ENCODE peak calls at places on chromosomes 2 and 18, in six cellular contexts. Q is heart right ventricle; C is GM12878; D is CD4-positive, alpha-beta T cell; L is CD8-positive, alpha-beta memory T cell; W is brain microvascular endothelial cell. A is an unnamed sample.

GRCh38 chr2:197846789-197847188 is 42.4 kb downstream of the PLCL1 start:
- DNase-seq in Q (no peak), W (no peak), D (no peak), L (no peak), C (no peak), A (no peak)

GRCh38 chr2:3078684-3079083 is 298.9 kb downstream of the EIPR1 start:
- DNase-seq in Q (no peak), D (no peak), L (no peak), C (no peak), W (no peak), A (no peak)

GRCh38 chr18:25832008-25832604 is 258.3 kb downstream of the SS18 start:
- DNase-seq in Q (peak; percentile 59), W (peak; percentile 71), C (no peak), L (no peak), D (no peak), A (peak; percentile 43)

GRCh38 chr18:9081940-9082339 is 20.6 kb upstream of the NDUFV2 start:
- DNase-seq in L (no peak), C (no peak), D (no peak), W (no peak), Q (no peak), A (no peak)

GRCh38 chr2:207802650-207803049 is 32.9 kb upstream of the FZD5 start:
- DNase-seq in L (no peak), Q (no peak), C (no peak), D (no peak), W (no peak), A (no peak)

GRCh38 chr2:235268535-235268934 is 225.3 kb upstream of the AGAP1 start:
- DNase-seq in C (no peak), D (no peak), W (no peak), L (no peak), Q (no peak), A (no peak)

GRCh38 chr2:11566383-11566782 is 32.5 kb downstream of the GREB1 start:
- DNase-seq in L (no peak), Q (no peak), W (no peak), D (no peak), C (no peak), A (no peak)

GRCh38 chr2:238299803-238300202 is 11.4 kb upstream of the PER2 start:
- DNase-seq in D (no peak), C (no peak), W (no peak), Q (no peak), L (no peak), A (no peak)

GRCh38 chr2:225184948-225185347 is 142.7 kb upstream of the DOCK10 start:
- DNase-seq in W (no peak), L (no peak), Q (no peak), C (no peak), D (no peak), A (no peak)

DNA sequence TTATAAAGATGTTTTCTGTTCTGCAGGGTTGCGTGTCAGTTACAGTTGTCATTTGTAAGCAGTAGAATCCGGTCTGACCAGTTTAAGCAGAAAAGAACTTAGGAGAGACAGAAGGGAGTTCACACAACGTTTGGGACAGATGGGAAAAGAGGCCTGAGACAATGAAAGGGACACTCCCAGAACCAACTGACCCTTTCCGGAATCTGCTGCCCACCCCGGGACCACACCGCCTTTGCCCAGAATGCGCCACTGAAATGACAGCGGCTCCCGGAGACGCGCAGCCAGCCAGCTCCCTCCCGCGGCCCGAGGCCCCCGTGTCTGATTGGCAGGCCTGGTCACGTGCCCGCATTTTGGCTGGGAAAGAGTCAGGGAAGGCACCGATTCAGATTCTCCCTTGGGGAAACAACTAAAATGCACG is 244.6 kb downstream of the BCL2 start:
- DNase-seq in C (no peak), L (peak; percentile 44), W (peak; percentile 45), Q (peak; percentile 78), D (peak; percentile 41), A (peak; percentile 53)
- H3K27ac ChIP-seq in C (peak overlapping the region; percentile 60), L (no peak overlapping the region), W (no peak overlapping the region), Q (peak overlapping the region; percentile 68), D (no peak overlapping the region), A (no peak overlapping the region)

GRCh38 chr18:12373032-12373770 is 3.8 kb downstream of the AFG3L2 start:
- DNase-seq in W (peak; percentile 32), C (no peak), D (no peak), Q (no peak), L (no peak), A (no peak)
- H3K27ac ChIP-seq in W (peak overlapping the region; percentile 1), C (no peak overlapping the region), D (no peak overlapping the region), Q (peak overlapping the region; percentile 97), L (no peak overlapping the region), A (no peak overlapping the region)

DNA sequence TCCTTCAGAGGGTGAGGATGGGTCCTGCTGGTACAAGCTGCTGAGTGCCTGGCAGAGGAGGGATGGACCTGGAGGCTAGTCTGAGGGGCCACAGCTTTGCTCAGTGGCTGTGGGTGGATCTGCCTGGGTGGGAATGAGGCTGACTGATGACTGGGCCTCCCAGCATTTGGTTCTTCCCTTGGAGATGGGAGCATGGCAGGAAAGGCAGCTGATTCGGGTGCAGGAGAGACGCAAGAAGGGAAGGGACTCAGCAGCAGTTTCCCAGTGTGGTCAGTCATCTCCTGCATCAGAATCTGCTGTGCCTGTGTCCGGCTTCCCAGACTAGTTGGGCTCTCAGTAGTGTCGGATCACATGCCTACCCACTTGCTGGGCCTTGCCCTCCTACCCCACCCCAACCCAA is 7.3 kb downstream of the WIPF1 start:
- DNase-seq in D (no peak), Q (no peak), C (no peak), W (no peak), L (no peak), A (no peak)
- H3K27ac ChIP-seq in D (peak overlapping the region; percentile 75), Q (peak overlapping the region; percentile 26), C (no peak overlapping the region), W (no peak overlapping the region), L (no peak overlapping the region), A (no peak overlapping the region)

GRCh38 chr2:9143264-9143815 is 63.3 kb upstream of the ASAP2 start:
- DNase-seq in D (no peak), Q (no peak), W (no peak), L (no peak), C (no peak), A (no peak)
- H3K27ac ChIP-seq in D (no peak overlapping the region), Q (peak overlapping the region; percentile 65), W (peak overlapping the region; percentile 48), L (no peak overlapping the region), C (no peak overlapping the region), A (no peak overlapping the region)

GRCh38 chr2:236570081-236570979 is 705 bp downstream of the ACKR3 start:
- DNase-seq in W (no peak), C (no peak), Q (no peak), L (no peak), D (no peak), A (no peak)
- H3K27ac ChIP-seq in W (no peak overlapping the region), C (peak overlapping the region; percentile 77), Q (peak overlapping the region; percentile 94), L (no peak overlapping the region), D (no peak overlapping the region), A (peak overlapping the region; percentile 24)

GRCh38 chr2:37784071-37784758 is 112.8 kb upstream of the CDC42EP3 start:
- DNase-seq in L (no peak), Q (no peak), C (no peak), W (no peak), D (no peak), A (no peak)
- H3K27ac ChIP-seq in L (no peak overlapping the region), Q (no peak overlapping the region), C (no peak overlapping the region), W (no peak overlapping the region), D (no peak overlapping the region), A (no peak overlapping the region)

GRCh38 chr2:138762515-138762914 is 17.7 kb downstream of the NXPH2 start:
- DNase-seq in Q (no peak), W (no peak), D (no peak), L (no peak), C (no peak), A (no peak)

GRCh38 chr2:138763971-138764370 is 16.2 kb downstream of the NXPH2 start:
- DNase-seq in Q (no peak), D (no peak), C (no peak), W (no peak), L (no peak), A (no peak)

GRCh38 chr2:138767101-138767500 is 13.1 kb downstream of the NXPH2 start:
- DNase-seq in D (no peak), Q (no peak), L (no peak), C (no peak), W (no peak), A (no peak)

GRCh38 chr2:138771534-138771933 is 8.7 kb downstream of the NXPH2 start:
- DNase-seq in D (no peak), C (no peak), Q (no peak), L (no peak), W (no peak), A (no peak)

GRCh38 chr2:138766464-138766863 is 13.7 kb downstream of the NXPH2 start:
- DNase-seq in D (no peak), W (no peak), L (no peak), C (no peak), Q (no peak), A (no peak)
- H3K27ac ChIP-seq in D (no peak overlapping the region), W (no peak overlapping the region), L (no peak overlapping the region), C (no peak overlapping the region), Q (no peak overlapping the region), A (no peak overlapping the region)

GRCh38 chr18:42052137-42052708 is 97.2 kb downstream of the PIK3C3 start:
- DNase-seq in D (no peak), C (no peak), Q (no peak), W (no peak), L (no peak), A (no peak)

GRCh38 chr18:42045346-42045745 is 90.3 kb downstream of the PIK3C3 start:
- DNase-seq in W (peak; percentile 13), L (no peak), Q (no peak), C (no peak), D (no peak), A (no peak)

GRCh38 chr18:42048150-42048549 is 93.1 kb downstream of the PIK3C3 start:
- DNase-seq in L (no peak), Q (no peak), W (peak; percentile 86), D (no peak), C (no peak), A (no peak)

GRCh38 chr18:42051411-42051810 is 96.4 kb downstream of the PIK3C3 start:
- DNase-seq in D (no peak), W (no peak), C (no peak), L (no peak), Q (no peak), A (no peak)

GRCh38 chr18:42047721-42048120 is 92.7 kb downstream of the PIK3C3 start:
- DNase-seq in L (no peak), Q (no peak), D (no peak), W (peak; percentile 13), C (no peak), A (no peak)
- H3K27ac ChIP-seq in L (no peak overlapping the region), Q (no peak overlapping the region), D (no peak overlapping the region), W (peak overlapping the region; percentile 64), C (no peak overlapping the region), A (no peak overlapping the region)